ENCODE peak calls at places on chromosomes 1 and 21, in seven cellular contexts. M is IMR-90, D is trophoblast cell, J is H9, O is mesendoderm, Y is mesenchymal stem cell, S is H1. E is an unnamed sample.

GRCh38 chr21:45465105-45465504 is 60.1 kb downstream of the COL18A1 start:
- DNase-seq in Y (no peak), M (no peak), J (no peak), D (no peak), S (no peak), O (no peak), E (no peak)

GRCh38 chr1:156893048-156893953 is at the start of gene PEAR1:
- DNase-seq in J (peak; percentile 61), S (no peak), D (no peak), M (peak; percentile 31), O (peak; percentile 66), Y (peak; percentile 40), E (no peak)

GRCh38 chr1:154423303-154423987 is 18.3 kb downstream of the IL6R start:
- DNase-seq in D (no peak), J (no peak), Y (peak; percentile 33), S (no peak), M (peak; percentile 46), O (no peak), E (no peak)

GRCh38 chr1:18949689-18950414 is 6.6 kb downstream of the IFFO2 start:
- DNase-seq in S (no peak), O (peak; percentile 90), J (peak; percentile 68), Y (peak; percentile 80), M (peak; percentile 55), D (peak; percentile 64), E (no peak)

GRCh38 chr1:198496216-198497143 is 44.0 kb downstream of the ATP6V1G3 start:
- DNase-seq in M (peak; percentile 81), S (no peak), Y (peak; percentile 66), J (no peak), O (no peak), D (peak; percentile 58), E (no peak)

GRCh38 chr1:206608108-206608698 is 4.1 kb downstream of the EIF2D start:
- DNase-seq in O (peak; percentile 45), Y (peak; percentile 44), J (peak; percentile 41), S (no peak), M (peak; percentile 37), D (peak; percentile 19), E (peak; percentile 20)

GRCh38 chr1:44276006-44276405 is 62.7 kb downstream of the DMAP1 start:
- DNase-seq in S (no peak), O (peak; percentile 18), Y (no peak), D (no peak), M (peak; percentile 7), J (no peak), E (no peak)

GRCh38 chr1:33232716-33233115 is 23.6 kb upstream of the ZNF362 start:
- DNase-seq in M (no peak), O (no peak), S (no peak), D (no peak), J (no peak), Y (no peak), E (no peak)

GRCh38 chr21:43268086-43268803 is 99.4 kb downstream of the CRYAA start:
- DNase-seq in Y (no peak), J (no peak), D (no peak), M (no peak), S (no peak), O (no peak), E (no peak)

GRCh38 chr1:184818646-184819045 is 64.0 kb upstream of the EDEM3 start:
- DNase-seq in Y (no peak), M (no peak), D (no peak), S (no peak), O (no peak), J (no peak), E (no peak)

GRCh38 chr1:93349231-93350135 is 3.8 kb downstream of the DR1 start:
- DNase-seq in Y (peak; percentile 42), D (no peak), O (no peak), S (no peak), M (no peak), J (no peak), E (no peak)

GRCh38 chr1:64895500-64895899 is 70.8 kb downstream of the JAK1 start:
- DNase-seq in S (no peak), M (no peak), Y (no peak), D (no peak), O (no peak), J (no peak), E (no peak)

GRCh38 chr1:51285055-51285454 is 45.3 kb downstream of the TTC39A start:
- DNase-seq in S (no peak), J (no peak), O (no peak), M (no peak), D (no peak), Y (no peak), E (no peak)

GRCh38 chr1:97120821-97121220 is 399.2 kb downstream of the PTBP2 start:
- DNase-seq in Y (peak; percentile 16), O (no peak), J (no peak), S (no peak), D (no peak), M (no peak), E (no peak)

GRCh38 chr1:4986266-4986665 is 331.9 kb downstream of the AJAP1 start:
- DNase-seq in S (no peak), M (no peak), O (peak; percentile 27), J (no peak), D (no peak), Y (no peak), E (no peak)

GRCh38 chr21:15045017-15045416 is 19.8 kb downstream of the NRIP1 start:
- DNase-seq in O (no peak), S (no peak), D (no peak), M (no peak), Y (no peak), J (no peak), E (no peak)

GRCh38 chr21:15037095-15037730 is 27.6 kb downstream of the NRIP1 start:
- DNase-seq in Y (no peak), S (no peak), D (no peak), O (no peak), J (no peak), M (no peak), E (no peak)

GRCh38 chr21:15039607-15040299 is 25.0 kb downstream of the NRIP1 start:
- DNase-seq in J (no peak), Y (no peak), O (no peak), S (no peak), D (no peak), M (no peak), E (no peak)

GRCh38 chr21:15037894-15038293 is 26.9 kb downstream of the NRIP1 start:
- DNase-seq in D (no peak), O (no peak), S (no peak), J (no peak), M (no peak), Y (no peak), E (no peak)

DNA sequence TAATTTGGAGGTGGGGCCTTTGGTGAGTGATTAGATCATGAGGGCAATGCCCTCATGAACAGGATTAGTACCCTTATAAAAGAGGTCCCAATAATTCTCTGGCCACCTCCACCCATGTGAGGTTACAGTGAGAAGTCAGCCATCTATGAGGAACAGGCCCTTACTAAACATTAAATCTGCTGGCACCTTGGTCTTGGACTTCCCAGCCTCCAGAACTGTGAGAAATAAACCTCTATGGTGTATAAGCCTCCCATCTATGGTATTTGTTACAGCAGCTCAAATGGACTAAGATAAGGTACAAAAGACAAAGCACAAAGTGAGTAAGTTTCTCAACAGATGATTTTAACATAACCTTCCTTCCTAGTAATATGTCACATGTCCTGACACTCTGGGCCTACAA is 22.3 kb downstream of the NRIP1 start:
- DNase-seq in S (no peak), D (no peak), M (no peak), Y (no peak), J (no peak), O (no peak), E (no peak)
- H3K23ac ChIP-seq in S (no peak overlapping the region), D (no peak overlapping the region), M (no peak overlapping the region), Y (no peak overlapping the region), J (no peak overlapping the region), O (no peak overlapping the region), E (no peak overlapping the region)

DNA sequence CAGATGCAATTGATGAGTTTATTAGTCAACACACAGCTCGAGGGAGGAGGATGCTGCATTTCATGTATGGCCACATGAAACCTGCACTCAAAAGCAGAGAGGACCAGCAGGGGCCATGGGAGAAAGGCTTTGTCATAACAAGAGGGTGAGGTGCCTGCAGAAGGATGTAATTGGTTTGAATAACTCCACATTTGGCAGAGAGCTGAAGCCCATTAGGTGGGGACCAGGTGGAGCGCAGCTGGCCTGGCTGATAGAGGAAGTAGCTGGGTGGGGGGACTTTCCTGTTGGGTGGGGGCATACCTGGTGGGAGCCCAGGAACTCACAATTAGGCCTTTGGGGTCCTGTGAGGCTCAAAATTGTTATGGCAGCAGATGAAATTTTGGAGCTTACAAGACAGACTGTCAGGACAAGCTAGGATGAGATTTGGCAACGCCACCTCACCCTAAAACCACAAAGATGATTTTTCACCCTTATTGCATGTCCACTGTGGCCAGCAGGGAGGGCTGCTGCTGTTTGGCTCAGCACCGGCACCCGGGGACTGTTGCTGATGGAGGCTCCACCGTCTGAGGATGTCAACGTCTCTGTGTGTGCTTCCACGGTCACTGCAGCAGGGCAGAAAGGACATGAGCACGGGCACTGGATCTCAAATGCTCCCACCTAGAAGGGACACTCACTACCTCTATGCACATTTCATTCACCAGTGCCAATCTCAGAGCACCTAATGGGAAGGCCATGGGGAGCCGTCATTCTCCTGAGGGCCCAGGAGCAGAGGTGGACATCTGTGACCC is 599.4 kb downstream of the PTPRU start:
- DNase-seq in J (peak; percentile 28), S (no peak), D (no peak), O (no peak), Y (no peak), M (no peak), E (no peak)
- H3K23ac ChIP-seq in J (no peak overlapping the region), S (no peak overlapping the region), D (no peak overlapping the region), O (no peak overlapping the region), Y (no peak overlapping the region), M (no peak overlapping the region), E (no peak overlapping the region)

DNA sequence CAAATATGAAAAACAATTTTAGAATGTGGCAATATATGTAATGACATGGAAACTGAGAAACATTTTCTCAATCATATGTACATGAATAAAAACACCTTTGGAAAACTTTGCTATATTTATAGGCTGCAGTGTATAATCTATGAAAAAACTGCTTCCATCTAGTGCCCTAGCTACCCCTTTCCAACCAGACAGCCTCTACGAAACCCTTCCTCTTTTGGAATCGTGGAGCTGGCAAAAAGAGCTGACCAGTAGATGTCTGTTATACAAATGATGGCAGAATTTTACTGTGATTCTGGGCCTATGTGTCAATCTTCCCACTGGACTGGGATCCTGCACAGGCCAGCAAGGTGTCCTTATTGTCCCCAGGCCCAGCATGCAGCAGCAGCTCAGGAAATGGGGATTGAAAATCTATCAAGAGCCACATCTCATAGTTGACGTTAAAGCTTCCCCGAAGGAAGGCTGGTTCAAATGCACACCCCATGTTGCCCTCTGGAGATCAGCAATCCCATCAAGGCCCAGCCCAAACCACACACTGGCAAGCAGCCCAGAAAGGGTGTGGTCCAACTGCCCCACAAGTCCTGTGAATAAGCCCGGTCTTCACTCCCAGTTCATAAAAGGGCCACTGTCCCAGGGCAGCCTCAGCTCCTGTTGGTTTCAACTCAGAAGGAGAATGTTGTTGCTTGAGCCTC is 8.9 kb upstream of the FAM20B start:
- DNase-seq in O (no peak), M (peak; percentile 82), Y (peak; percentile 76), D (no peak), J (no peak), S (no peak), E (no peak)
- H3K23ac ChIP-seq in O (no peak overlapping the region), M (peak overlapping the region; percentile 52), Y (no peak overlapping the region), D (no peak overlapping the region), J (no peak overlapping the region), S (no peak overlapping the region), E (peak overlapping the region; percentile 12)

DNA sequence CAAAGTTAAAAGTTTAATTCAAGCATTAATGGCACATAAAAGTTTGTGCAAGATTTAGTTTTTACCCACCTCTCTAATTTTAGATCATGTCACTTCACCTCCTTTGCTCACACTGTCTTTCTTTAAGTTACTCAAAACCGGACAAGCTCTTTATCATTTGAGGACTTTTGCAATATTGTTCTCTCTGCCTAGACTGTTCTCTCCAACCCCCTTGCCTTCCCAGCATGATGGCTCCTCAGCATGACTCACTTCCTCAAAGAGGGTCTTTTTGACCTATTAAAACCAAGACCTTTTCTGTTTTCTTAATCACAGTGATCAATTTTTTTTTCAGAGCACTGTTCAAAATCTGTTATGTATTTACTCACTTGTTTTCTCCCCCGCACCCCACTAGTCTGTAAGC is 61.3 kb downstream of the XKR8 start:
- DNase-seq in J (no peak), O (no peak), Y (peak; percentile 30), S (no peak), D (no peak), M (no peak), E (no peak)
- H3K23ac ChIP-seq in J (no peak overlapping the region), O (no peak overlapping the region), Y (no peak overlapping the region), S (no peak overlapping the region), D (no peak overlapping the region), M (peak overlapping the region; percentile 17), E (no peak overlapping the region)